ENCODE peak calls at places on chromosomes 12 and 14, in eight cellular contexts. E is HT-29, J is iris pigment epithelial cell, U is ovary, A is pancreas, Y is COR-L47, R is stomach, N is EL. I is an unnamed sample.

GRCh38 chr14:67729072-67729561 is 27.4 kb downstream of the RDH12 start:
- DNase-seq in Y (no peak), R (peak; percentile 66), E (peak; percentile 38), A (peak; percentile 60), N (no peak), U (no peak), J (no peak), I (no peak)

GRCh38 chr14:46048127-46048526 is 603.5 kb downstream of the RPL10L start:
- DNase-seq in R (peak; percentile 27), J (no peak), A (no peak), Y (peak; percentile 10), E (peak; percentile 49), U (no peak), N (peak; percentile 87), I (no peak)

GRCh38 chr12:31020385-31021166 is 53.1 kb upstream of the DDX11 start:
- DNase-seq in R (peak; percentile 18), U (no peak), J (no peak), E (no peak), A (no peak), N (no peak), Y (no peak), I (no peak)

GRCh38 chr12:45337835-45338234 is 121.9 kb downstream of the ANO6 start:
- DNase-seq in Y (no peak), E (no peak), J (no peak), R (no peak), U (no peak), A (no peak), N (no peak), I (no peak)

GRCh38 chr12:38905480-38906351 is at the start of gene CPNE8:
- DNase-seq in E (peak; percentile 28), N (no peak), J (peak; percentile 54), Y (no peak), R (peak; percentile 61), A (peak; percentile 81), U (peak; percentile 87), I (peak; percentile 32)

GRCh38 chr14:27367345-27367744 is 769.5 kb upstream of the NOVA1 start:
- DNase-seq in U (no peak), R (no peak), N (no peak), J (peak; percentile 4), Y (no peak), E (no peak), A (no peak), I (no peak)

GRCh38 chr12:29552324-29552927 is 54.9 kb upstream of the OVCH1 start:
- DNase-seq in A (peak; percentile 83), J (peak; percentile 65), Y (no peak), U (peak; percentile 50), E (peak; percentile 82), R (peak; percentile 74), N (peak; percentile 31), I (no peak)

GRCh38 chr12:98418357-98419075 is 96.9 kb upstream of the TMPO start:
- DNase-seq in J (peak; percentile 99), U (peak; percentile 89), E (peak; percentile 66), R (peak; percentile 92), A (peak; percentile 66), Y (no peak), N (peak; percentile 97), I (no peak)

GRCh38 chr14:67837011-67837624 is 17.5 kb downstream of the RAD51B start:
- DNase-seq in R (peak; percentile 63), U (peak; percentile 42), Y (peak; percentile 58), N (peak; percentile 70), E (peak; percentile 74), J (peak; percentile 87), A (no peak), I (no peak)

GRCh38 chr12:93851245-93851665 is 174.1 kb downstream of the CRADD start:
- DNase-seq in R (no peak), N (no peak), A (no peak), U (no peak), Y (no peak), J (no peak), E (no peak), I (no peak)